ENCODE peak calls at places on chromosomes 6 and 20, in seven cellular contexts. U is SK-MEL-5; Q is stimulated activated CD8-positive, alpha-beta memory T cell treated with anti-CD3 and anti-CD28 coated beads, Interleukin-2, amount 100 ng/mL, for 1 hour; C is NCI-H1694 treated with DMSO at 0.1 percent for 48 hours; T is ELF-1; I is HT1080; J is ecto neural progenitor cell. K is an unnamed sample.

GRCh38 chr20:36177716-36178115 is 23.2 kb downstream of the EPB41L1 start:
- DNase-seq in T (no peak), J (no peak), U (no peak), Q (no peak), C (no peak), I (no peak), K (no peak)

GRCh38 chr6:74991573-74992332 is 214.1 kb downstream of the COL12A1 start:
- DNase-seq in T (no peak), I (peak; percentile 5), Q (no peak), C (no peak), U (no peak), J (no peak), K (no peak)

GRCh38 chr6:116697475-116697874 is 16.5 kb downstream of the KPNA5 start:
- DNase-seq in T (no peak), U (no peak), C (no peak), I (no peak), Q (no peak), J (no peak), K (no peak)

GRCh38 chr6:107578642-107579332 is 88.9 kb downstream of the SOBP start:
- DNase-seq in I (no peak), J (peak; percentile 60), U (no peak), T (peak; percentile 65), C (no peak), Q (no peak), K (peak; percentile 24)

GRCh38 chr20:31815408-31816188 is 3.6 kb upstream of the MYLK2 start:
- DNase-seq in T (no peak), I (no peak), Q (no peak), C (no peak), J (no peak), U (no peak), K (peak; percentile 28)

GRCh38 chr6:71332012-71332411 is 43.4 kb downstream of the OGFRL1 start:
- DNase-seq in I (no peak), U (no peak), C (no peak), Q (no peak), J (no peak), T (no peak), K (no peak)

GRCh38 chr6:20365456-20365855 is 36.2 kb upstream of the E2F3 start:
- DNase-seq in Q (no peak), C (no peak), T (no peak), J (no peak), I (no peak), U (no peak), K (no peak)

GRCh38 chr20:22226849-22227248 is 357.5 kb downstream of the FOXA2 start:
- DNase-seq in I (no peak), U (peak; percentile 15), Q (no peak), T (no peak), C (no peak), J (no peak), K (no peak)

GRCh38 chr6:7587631-7588100 is 2.3 kb upstream of the SNRNP48 start:
- DNase-seq in J (no peak), C (no peak), U (no peak), I (peak; percentile 64), Q (no peak), T (peak; percentile 34), K (no peak)

GRCh38 chr6:139198529-139199303 is 63.8 kb downstream of the HECA start:
- DNase-seq in Q (no peak), T (peak; percentile 12), J (no peak), I (no peak), U (no peak), C (no peak), K (no peak)

GRCh38 chr6:16760536-16761468 is at the start of gene ATXN1:
- DNase-seq in T (peak; percentile 32), J (peak; percentile 80), Q (no peak), I (no peak), U (peak; percentile 64), C (no peak), K (peak; percentile 63)

GRCh38 chr6:106692112-106692822 is 62.9 kb downstream of the QRSL1 start:
- DNase-seq in U (peak; percentile 33), Q (no peak), T (peak; percentile 69), J (no peak), I (peak; percentile 73), C (peak; percentile 49), K (no peak)

GRCh38 chr6:147322299-147323162 is 118.3 kb downstream of the STXBP5 start:
- DNase-seq in T (no peak), C (no peak), J (no peak), I (no peak), U (no peak), Q (no peak), K (no peak)

GRCh38 chr6:166206066-166206465 is 38.4 kb upstream of the TBXT start:
- DNase-seq in Q (no peak), U (no peak), C (no peak), J (no peak), T (no peak), I (peak; percentile 24), K (no peak)

GRCh38 chr20:25601659-25602058 is 16.3 kb upstream of the NINL start:
- DNase-seq in T (no peak), C (no peak), J (no peak), I (no peak), Q (no peak), U (no peak), K (no peak)

GRCh38 chr6:143545976-143546547 is 34.5 kb upstream of the FUCA2 start:
- DNase-seq in Q (no peak), T (no peak), C (no peak), U (no peak), J (no peak), I (no peak), K (no peak)

GRCh38 chr6:110173506-110174132 is 5.9 kb downstream of the WASF1 start:
- DNase-seq in Q (no peak), T (peak; percentile 25), U (peak; percentile 57), J (no peak), I (no peak), C (no peak), K (no peak)

GRCh38 chr6:157258878-157259277 is 64.4 kb downstream of the TMEM242 start:
- DNase-seq in J (no peak), I (no peak), U (no peak), T (no peak), C (no peak), Q (no peak), K (no peak)

GRCh38 chr6:4291453-4292403 is 156.4 kb upstream of the ECI2 start:
- DNase-seq in C (no peak), T (no peak), Q (no peak), J (no peak), I (peak; percentile 76), U (peak; percentile 36), K (no peak)

GRCh38 chr20:33211817-33212424 is 5.2 kb upstream of the BPIFA3 start:
- DNase-seq in C (peak; percentile 44), T (peak; percentile 58), I (peak; percentile 29), J (peak; percentile 62), Q (no peak), U (peak; percentile 85), K (peak; percentile 59)

GRCh38 chr20:25320035-25320800 is 70.4 kb downstream of the ABHD12 start:
- DNase-seq in U (no peak), T (no peak), I (no peak), J (no peak), C (no peak), Q (no peak), K (peak; percentile 61)